ENCODE peak calls at places on chromosomes 12 and 14, in ten cellular contexts. G is CD4-positive, alpha-beta memory T cell; Z is WERI-Rb-1; V is left ventricle myocardium inferior; W is esophagus muscularis mucosa; C is right cardiac atrium; I is cardiac muscle cell; N is neural progenitor cell; O is heart right ventricle; P is stomach. A is an unnamed sample. For H3K9me3, the result is how much of the 10 kb centered on the place peaks cover.

GRCh38 chr12:91785655-91786489 is 359.8 kb downstream of the BTG1 start:
- DNase-seq in G (no peak), Z (no peak), V (no peak), W (no peak), C (no peak), I (no peak), N (no peak), O (no peak), P (no peak), A (no peak)

GRCh38 chr14:53957739-53958138 is 1.1 kb upstream of the BMP4 start:
- DNase-seq in G (no peak), Z (no peak), V (no peak), W (no peak), C (no peak), I (no peak), N (peak), O (no peak), P (no peak), A (no peak)

GRCh38 chr12:7162691-7163114 is 26.8 kb upstream of the PEX5 start:
- DNase-seq in G (peak), Z (peak), V (no peak), W (no peak), C (no peak), I (no peak), N (peak), O (no peak), P (peak), A (peak)

GRCh38 chr12:122190842-122191668 is 8.1 kb downstream of the LRRC43 start:
- DNase-seq in G (peak), Z (peak), V (peak), W (no peak), C (peak), I (peak), N (peak), O (peak), P (peak), A (peak)

GRCh38 chr14:66038214-66038977 is 447.8 kb upstream of the CCDC196 start:
- DNase-seq in G (no peak), Z (no peak), V (no peak), W (no peak), C (peak), I (peak), N (no peak), O (no peak), P (no peak), A (no peak)

GRCh38 chr14:80678436-80678835 is 263.1 kb downstream of the CEP128 start:
- DNase-seq in G (no peak), Z (no peak), V (no peak), W (no peak), C (no peak), I (no peak), N (peak), O (no peak), P (no peak), A (no peak)

GRCh38 chr12:28050606-28051005 is 78.1 kb upstream of the PTHLH start:
- DNase-seq in G (no peak), Z (no peak), V (no peak), W (no peak), C (no peak), I (no peak), N (no peak), O (no peak), P (no peak), A (no peak)

GRCh38 chr12:7989827-7990491 is 42.6 kb upstream of the FOXJ2 start:
- DNase-seq in G (peak), Z (no peak), V (peak), W (no peak), C (no peak), I (no peak), N (no peak), O (peak), P (peak), A (no peak)

GRCh38 chr12:88266851-88267360 is 124.8 kb downstream of the TMTC3 start:
- DNase-seq in G (no peak), Z (no peak), V (no peak), W (no peak), C (no peak), I (peak), N (no peak), O (no peak), P (no peak), A (no peak)

GRCh38 chr12:98355933-98356332 is 159.5 kb upstream of the TMPO start:
- DNase-seq in G (no peak), Z (no peak), V (no peak), W (no peak), C (no peak), I (no peak), N (no peak), O (no peak), P (no peak), A (no peak)

GRCh38 chr12:75750950-75751349 is 239.5 kb upstream of the KRR1 start:
- DNase-seq in G (no peak), Z (no peak), V (no peak), W (no peak), C (no peak), I (peak), N (no peak), O (no peak), P (no peak), A (no peak)

GRCh38 chr12:118307069-118307954 is 65.4 kb downstream of the TAOK3 start:
- DNase-seq in G (no peak), Z (no peak), V (no peak), W (no peak), C (no peak), I (peak), N (no peak), O (peak), P (no peak), A (no peak)

GRCh38 chr14:70905316-70905715 is 1.9 kb upstream of the PCNX1 start:
- DNase-seq in G (no peak), Z (peak), V (peak), W (no peak), C (peak), I (peak), N (no peak), O (peak), P (no peak), A (no peak)

GRCh38 chr14:101862177-101862576 is 100.7 kb downstream of the PPP2R5C start:
- DNase-seq in G (no peak), Z (no peak), V (no peak), W (no peak), C (no peak), I (peak), N (no peak), O (no peak), P (no peak), A (no peak)

GRCh38 chr14:96117101-96117897 is 78.1 kb downstream of the C14orf132 start:
- DNase-seq in G (peak), Z (no peak), V (no peak), W (no peak), C (no peak), I (peak), N (no peak), O (no peak), P (no peak), A (no peak)

GRCh38 chr12:108367436-108367835 is 28.3 kb upstream of the CMKLR1 start:
- DNase-seq in G (no peak), Z (no peak), V (no peak), W (no peak), C (peak), I (peak), N (no peak), O (no peak), P (no peak), A (no peak)
- H3K9me3 ChIP-seq in G (under half), Z (under half), V (under half), W (under half), C (under half), I (under half), N (under half), O (under half), P (under half), A (under half)

DNA sequence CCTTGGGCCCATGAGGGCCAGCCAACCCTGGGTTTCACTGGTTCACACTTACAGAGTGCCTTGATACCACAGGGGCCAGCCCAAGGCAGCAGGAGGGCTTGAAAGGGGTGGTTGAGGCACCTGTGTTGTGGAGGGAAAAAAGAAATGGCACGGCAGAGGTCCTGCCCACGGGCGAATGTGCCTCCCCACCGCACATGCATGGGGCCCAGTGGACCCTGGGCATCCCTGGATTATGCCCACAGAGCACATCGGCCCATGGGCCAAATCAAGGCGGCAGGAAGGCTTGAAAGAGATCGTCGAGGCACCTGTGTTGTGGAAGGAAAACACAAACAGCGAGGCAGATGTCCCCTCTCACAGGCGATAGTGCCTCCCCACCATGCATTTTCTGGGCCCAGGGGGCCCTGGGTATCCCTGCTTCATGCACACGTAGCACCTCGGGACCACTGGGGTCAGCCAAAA is 378.2 kb downstream of the ALG10 start:
- DNase-seq in G (no peak), Z (no peak), V (peak), W (no peak), C (peak), I (no peak), N (no peak), O (no peak), P (peak), A (no peak)
- H3K9me3 ChIP-seq in G (under half), Z (under half), V (half or more), W (under half), C (under half), I (under half), N (under half), O (under half), P (half or more), A (under half)

GRCh38 chr12:66240106-66240820 is 51.2 kb downstream of the IRAK3 start:
- DNase-seq in G (no peak), Z (no peak), V (no peak), W (no peak), C (no peak), I (no peak), N (no peak), O (no peak), P (no peak), A (no peak)
- H3K9me3 ChIP-seq in G (under half), Z (under half), V (under half), W (under half), C (under half), I (under half), N (under half), O (under half), P (under half), A (under half)

GRCh38 chr14:106522990-106523389 is 996.6 kb downstream of the TMEM121 start:
- DNase-seq in G (no peak), Z (no peak), V (no peak), W (no peak), C (no peak), I (no peak), N (no peak), O (no peak), P (no peak), A (no peak)

GRCh38 chr14:106530423-106531107 is 1004.2 kb downstream of the TMEM121 start:
- DNase-seq in G (peak), Z (peak), V (no peak), W (no peak), C (no peak), I (no peak), N (no peak), O (no peak), P (no peak), A (no peak)

GRCh38 chr14:106530031-106530422 is 1003.6 kb downstream of the TMEM121 start:
- DNase-seq in G (no peak), Z (no peak), V (no peak), W (no peak), C (no peak), I (no peak), N (no peak), O (no peak), P (no peak), A (no peak)

DNA sequence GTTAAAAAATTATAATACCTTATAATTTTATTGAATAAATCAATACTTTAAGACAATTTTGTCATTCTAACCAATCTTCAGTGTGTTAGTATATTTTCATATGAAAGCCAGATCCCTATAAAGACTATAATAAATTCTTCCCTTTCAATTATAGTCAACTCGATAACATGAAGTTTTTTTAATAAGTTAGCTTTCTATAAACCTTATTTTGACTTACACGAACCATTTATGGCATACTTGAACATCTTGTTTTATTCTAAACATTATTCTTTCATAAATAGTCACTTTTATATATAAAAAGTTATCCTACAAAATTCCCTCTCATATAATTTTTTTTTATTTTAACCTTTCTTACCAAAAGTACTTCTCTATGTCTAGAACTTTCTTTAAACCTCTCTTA is 1002.3 kb downstream of the TMEM121 start:
- DNase-seq in G (no peak), Z (no peak), V (no peak), W (no peak), C (no peak), I (no peak), N (no peak), O (no peak), P (no peak), A (no peak)
- H3K9me3 ChIP-seq in G (under half), Z (under half), V (under half), W (under half), C (under half), I (under half), N (under half), O (under half), P (under half), A (under half)